ENCODE peak calls at places on chromosomes 13 and 19, in eight cellular contexts. C is ascending aorta; V is CD8-positive, alpha-beta T cell; T is A673; H is adrenal gland; G is fibroblast of mammary gland; J is OCI-LY7; O is sigmoid colon. Q is an unnamed sample.

GRCh38 chr19:7979011-7979410 is 26.4 kb downstream of the ELAVL1 start:
- DNase-seq in G (no peak), V (no peak), J (no peak), T (no peak), H (no peak), C (no peak), O (no peak), Q (no peak)

GRCh38 chr13:20182231-20182846 is 10.4 kb downstream of the GJB2 start:
- DNase-seq in O (no peak), G (peak), T (peak), V (peak), J (peak), H (peak), C (no peak), Q (no peak)

GRCh38 chr19:51417807-51418152 is 338 bp upstream of the SIGLEC10 start:
- DNase-seq in O (no peak), G (no peak), T (no peak), J (peak), C (no peak), H (no peak), V (no peak), Q (no peak)

GRCh38 chr19:843836-844299 is 3.1 kb downstream of the PRTN3 start:
- DNase-seq in V (no peak), C (no peak), O (no peak), G (no peak), J (no peak), T (no peak), H (no peak), Q (no peak)

GRCh38 chr13:21971662-21972635 is 301.1 kb downstream of the FGF9 start:
- DNase-seq in C (no peak), G (no peak), J (no peak), O (no peak), V (no peak), T (no peak), H (no peak), Q (no peak)

GRCh38 chr19:748274-748598 is 2.7 kb upstream of the MISP start:
- DNase-seq in T (no peak), H (no peak), V (no peak), O (no peak), G (no peak), C (no peak), J (no peak), Q (no peak)

GRCh38 chr19:56350416-56351045 is 35.9 kb upstream of the ZSCAN5A start:
- DNase-seq in H (peak), O (no peak), T (peak), J (peak), V (peak), G (peak), C (no peak), Q (no peak)

GRCh38 chr19:36100476-36100875 is 10.5 kb upstream of the OVOL3 start:
- DNase-seq in C (no peak), V (no peak), T (no peak), H (no peak), G (no peak), J (no peak), O (no peak), Q (no peak)

GRCh38 chr13:97284558-97284957 is 62.4 kb downstream of the MBNL2 start:
- DNase-seq in H (no peak), C (no peak), O (no peak), G (peak), J (no peak), T (no peak), V (no peak), Q (no peak)

GRCh38 chr13:100131863-100132574 is 43.1 kb downstream of the PCCA start:
- DNase-seq in V (peak), H (no peak), J (no peak), O (no peak), C (no peak), T (peak), G (peak), Q (no peak)

GRCh38 chr19:12194827-12195500 is 32.1 kb downstream of the ZNF136 start:
- DNase-seq in T (peak), C (peak), O (peak), H (peak), G (peak), V (peak), J (no peak), Q (no peak)

GRCh38 chr13:93316848-93317247 is 90.2 kb downstream of the GPC6 start:
- DNase-seq in H (no peak), J (no peak), V (no peak), O (no peak), G (no peak), C (no peak), T (no peak), Q (no peak)

GRCh38 chr13:90846956-90847355 is 500.5 kb upstream of the MIR17HG start:
- DNase-seq in H (no peak), J (no peak), C (no peak), G (no peak), V (no peak), O (no peak), T (no peak), Q (no peak)

GRCh38 chr19:1333789-1334188 is 48.1 kb downstream of the EFNA2 start:
- DNase-seq in T (peak), J (no peak), O (no peak), H (no peak), C (no peak), G (no peak), V (no peak), Q (no peak)

GRCh38 chr13:26653310-26653709 is 95.8 kb downstream of the WASF3 start:
- DNase-seq in V (no peak), C (no peak), T (no peak), G (peak), J (no peak), H (no peak), O (no peak), Q (no peak)

GRCh38 chr19:33798701-33799111 is 2.0 kb downstream of the KCTD15 start:
- DNase-seq in V (no peak), O (no peak), G (no peak), C (no peak), T (no peak), J (no peak), H (no peak), Q (no peak)

GRCh38 chr13:42807236-42807635 is 25.9 kb downstream of the FAM216B start:
- DNase-seq in T (no peak), V (no peak), C (no peak), J (no peak), O (no peak), H (no peak), G (peak), Q (no peak)

GRCh38 chr19:16640951-16641350 is 12.9 kb upstream of the MED26 start:
- DNase-seq in T (no peak), J (no peak), C (no peak), G (no peak), H (no peak), O (no peak), V (no peak), Q (no peak)

GRCh38 chr13:78586706-78587105 is 16.6 kb downstream of the POU4F1 start:
- DNase-seq in T (peak), C (no peak), G (no peak), O (no peak), V (no peak), J (no peak), H (no peak), Q (no peak)

GRCh38 chr13:37618554-37618953 is 20.0 kb upstream of the POSTN start:
- DNase-seq in J (no peak), T (no peak), H (no peak), V (no peak), C (no peak), G (peak), O (no peak), Q (no peak)

GRCh38 chr19:42113641-42114348 is 18.5 kb downstream of the POU2F2 start:
- DNase-seq in H (no peak), O (no peak), J (peak), G (peak), V (no peak), T (peak), C (peak), Q (no peak)

GRCh38 chr13:89401209-89401810 is 1730.1 kb downstream of the SLITRK5 start:
- DNase-seq in J (no peak), H (peak), G (peak), T (peak), C (no peak), V (no peak), O (no peak), Q (no peak)

GRCh38 chr13:40639226-40639681 is 27.2 kb downstream of the FOXO1 start:
- DNase-seq in T (no peak), H (peak), J (no peak), V (no peak), C (no peak), O (no peak), G (peak), Q (no peak)

GRCh38 chr19:49807174-49807830 is 5.8 kb downstream of the FUZ start:
- DNase-seq in H (no peak), G (no peak), J (no peak), V (no peak), C (no peak), O (no peak), T (no peak), Q (no peak)

GRCh38 chr19:48718711-48719231 is 754 bp downstream of the MAMSTR start:
- DNase-seq in O (no peak), H (peak), G (no peak), C (no peak), T (no peak), J (no peak), V (no peak), Q (no peak)

GRCh38 chr19:42176990-42177685 is 40.3 kb downstream of the DEDD2 start:
- DNase-seq in G (peak), V (peak), C (no peak), J (peak), T (peak), H (peak), O (peak), Q (peak)

GRCh38 chr19:40348125-40348913 is at the start of the genes C19orf47 and PLD3:
- DNase-seq in O (peak), C (peak), J (peak), T (peak), V (peak), H (peak), G (peak), Q (peak)
- TF ChIP-seq CTCF in O (no peak), C (no peak), J (no peak), T (no peak), V (no peak), H (no peak), G (no peak), Q (no peak)

GRCh38 chr19:31263317-31263716 is 85.9 kb downstream of the TSHZ3 start:
- DNase-seq in T (peak), H (no peak), C (no peak), G (no peak), O (peak), J (no peak), V (no peak), Q (no peak)
- TF ChIP-seq CTCF in T (no peak), H (no peak), C (no peak), G (no peak), O (no peak), J (no peak), V (no peak), Q (no peak)

GRCh38 chr13:24362435-24362951 is 53.1 kb downstream of the C1QTNF9 start:
- DNase-seq in T (no peak), G (no peak), J (no peak), H (no peak), V (no peak), C (no peak), O (no peak), Q (no peak)
- TF ChIP-seq CTCF in T (no peak), G (no peak), J (no peak), H (no peak), V (no peak), C (no peak), O (no peak), Q (no peak)

GRCh38 chr19:18475762-18476331 is 37.9 kb upstream of the ISYNA1 start:
- DNase-seq in O (peak), H (no peak), V (no peak), C (no peak), J (no peak), G (no peak), T (no peak), Q (no peak)
- TF ChIP-seq CTCF in O (no peak), H (no peak), V (no peak), C (no peak), J (no peak), G (no peak), T (no peak), Q (no peak)

DNA sequence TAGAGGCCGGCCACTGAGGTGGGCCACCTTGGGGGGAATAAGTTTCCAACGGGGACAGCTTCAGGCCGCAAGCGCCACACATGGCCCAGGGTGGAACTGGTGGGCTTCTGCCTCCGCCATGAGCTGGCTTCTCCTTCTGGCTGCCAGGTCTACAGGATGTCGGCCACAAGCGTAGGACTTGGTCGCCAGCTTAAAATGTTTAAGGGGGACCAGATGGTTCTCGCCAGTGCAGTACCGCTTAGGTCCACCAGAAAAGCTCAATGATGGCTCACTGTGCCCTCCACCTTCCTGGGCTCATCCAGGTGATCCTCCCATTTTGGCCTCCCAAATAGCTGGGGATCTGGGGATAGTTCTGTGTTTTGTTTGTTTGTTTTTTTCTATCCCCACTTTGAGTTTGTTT is 38.7 kb upstream of the ZNF254 start:
- DNase-seq in J (no peak), C (no peak), T (no peak), O (no peak), V (no peak), H (no peak), G (no peak), Q (no peak)
- TF ChIP-seq CTCF in J (no peak), C (no peak), T (no peak), O (no peak), V (no peak), H (no peak), G (no peak), Q (no peak)

DNA sequence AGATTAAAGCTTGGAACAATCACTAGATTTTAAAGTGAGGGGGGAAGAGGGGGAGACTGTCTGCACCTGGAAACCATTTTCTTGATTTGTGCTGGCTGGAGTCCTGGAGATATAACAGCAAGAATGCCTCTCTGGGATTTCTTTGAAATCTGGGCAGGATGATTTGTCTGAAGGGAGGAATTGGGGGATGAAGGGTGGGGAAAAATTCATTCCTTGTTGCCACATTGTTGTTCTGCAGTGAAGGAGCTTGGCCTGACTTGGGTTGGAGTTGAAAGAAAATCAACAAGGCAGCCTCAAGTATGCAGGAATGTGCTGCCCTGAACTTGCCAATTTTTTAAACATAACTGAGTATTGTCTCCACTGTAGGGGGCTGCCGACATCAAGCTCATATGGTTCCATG is 627.6 kb upstream of the KLF12 start:
- DNase-seq in G (peak), H (no peak), C (no peak), J (no peak), O (no peak), V (no peak), T (no peak), Q (no peak)
- TF ChIP-seq CTCF in G (no peak), H (no peak), C (no peak), J (no peak), O (no peak), V (no peak), T (no peak), Q (peak)

GRCh38 chr13:95301947-95302386 is 716 bp upstream of the ABCC4 start:
- DNase-seq in G (no peak), J (no peak), O (no peak), H (no peak), V (no peak), T (peak), C (no peak), Q (no peak)
- TF ChIP-seq CTCF in G (no peak), J (no peak), O (no peak), H (no peak), V (no peak), T (peak), C (no peak), Q (no peak)

GRCh38 chr19:3733549-3734309 is 25.5 kb downstream of the TJP3 start:
- DNase-seq in O (no peak), J (no peak), T (peak), V (no peak), H (no peak), C (no peak), G (no peak), Q (no peak)

GRCh38 chr19:3730457-3730958 is 22.3 kb downstream of the TJP3 start:
- DNase-seq in V (no peak), T (no peak), C (no peak), J (no peak), H (no peak), O (no peak), G (no peak), Q (no peak)

GRCh38 chr19:3734310-3734600 is 26.1 kb downstream of the TJP3 start:
- DNase-seq in J (no peak), V (no peak), H (no peak), T (no peak), C (no peak), G (no peak), O (no peak), Q (no peak)

GRCh38 chr19:3736106-3736724 is 25.3 kb downstream of the APBA3 start:
- DNase-seq in J (no peak), C (no peak), G (no peak), O (no peak), V (no peak), T (no peak), H (no peak), Q (no peak)

DNA sequence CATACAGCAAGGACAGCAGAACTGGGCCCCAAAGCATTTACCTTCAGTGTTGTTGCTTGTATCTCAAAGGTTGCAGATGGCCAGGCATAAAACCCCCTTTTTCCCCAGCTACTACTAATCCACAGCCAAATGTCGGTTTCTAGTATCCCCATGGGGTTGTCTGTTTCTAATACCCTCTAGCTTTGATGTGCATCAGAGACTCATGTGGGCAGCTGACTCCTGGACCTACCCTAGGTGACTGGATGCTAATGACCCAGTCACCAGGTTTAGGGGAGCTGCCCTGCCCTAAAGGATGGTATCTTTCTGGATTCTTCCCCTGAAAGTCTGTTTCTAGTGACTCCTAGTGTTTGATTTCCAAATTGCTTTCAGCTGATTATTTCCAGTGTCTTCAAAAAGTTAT is 23.9 kb downstream of the TJP3 start:
- DNase-seq in H (no peak), G (no peak), J (no peak), T (no peak), C (no peak), O (no peak), V (no peak), Q (no peak)
- TF ChIP-seq CTCF in H (no peak), G (no peak), J (peak), T (no peak), C (no peak), O (no peak), V (no peak), Q (no peak)

GRCh38 chr13:33710924-33711323 is 107.0 kb upstream of the RFC3 start:
- DNase-seq in V (no peak), J (peak), O (no peak), C (no peak), G (no peak), T (no peak), H (no peak), Q (no peak)
- TF ChIP-seq CTCF in V (no peak), J (peak), O (no peak), C (no peak), G (no peak), T (no peak), H (no peak), Q (no peak)

GRCh38 chr13:36089130-36089529 is 42.1 kb downstream of the DCLK1 start:
- DNase-seq in G (peak), C (no peak), T (no peak), V (no peak), O (peak), J (no peak), H (no peak), Q (no peak)

GRCh38 chr13:36088463-36088862 is 42.7 kb downstream of the DCLK1 start:
- DNase-seq in J (no peak), V (no peak), H (no peak), G (no peak), O (no peak), T (no peak), C (no peak), Q (no peak)

GRCh38 chr13:36084131-36084530 is 47.1 kb downstream of the DCLK1 start:
- DNase-seq in V (no peak), H (no peak), J (no peak), G (no peak), C (no peak), T (no peak), O (no peak), Q (no peak)

GRCh38 chr13:36088001-36088400 is 43.2 kb downstream of the DCLK1 start:
- DNase-seq in H (no peak), T (no peak), C (no peak), G (peak), V (no peak), O (no peak), J (no peak), Q (no peak)

DNA sequence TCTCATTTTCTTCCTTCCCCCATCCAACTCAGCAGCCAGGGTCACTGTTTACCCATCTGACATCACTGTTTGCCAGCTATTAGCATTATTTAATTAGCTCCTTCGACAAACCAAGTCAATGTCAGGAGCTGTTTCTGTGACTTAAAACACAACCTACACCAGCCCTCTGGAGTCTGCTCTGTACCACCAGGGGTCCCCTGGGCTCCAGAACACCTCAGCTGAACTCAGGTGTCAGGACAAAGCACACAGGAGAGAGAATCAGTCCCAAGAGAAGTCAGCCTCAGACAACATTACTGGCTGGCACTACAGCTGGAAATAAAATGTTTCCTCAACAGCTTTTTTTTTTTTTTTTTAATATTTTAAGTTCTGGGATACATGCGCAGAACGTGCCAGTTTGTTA is 45.1 kb downstream of the DCLK1 start:
- DNase-seq in O (no peak), V (no peak), J (no peak), H (no peak), G (no peak), C (no peak), T (no peak), Q (no peak)
- TF ChIP-seq CTCF in O (no peak), V (no peak), J (no peak), H (no peak), G (no peak), C (no peak), T (no peak), Q (peak)